ENCODE peak calls at places on chromosome 12, in nine cellular contexts. W, H, U, X, D, R, N, E and M are unnamed samples. For H3K4me1 and H3K9me3, the result is how much of the 10 kb centered on the place peaks cover.

GRCh38 chr12:98743362-98743953 is 98.4 kb downstream of the APAF1 start:
- DNase-seq in U (no peak), E (no peak), N (no peak), W (no peak), D (no peak), R (no peak), X (peak), H (no peak), M (no peak)

GRCh38 chr12:109804820-109805761 is 28.1 kb downstream of the TRPV4 start:
- DNase-seq in W (peak), X (peak), D (peak), N (peak), E (peak), R (peak), H (peak), U (peak), M (peak)

GRCh38 chr12:42382013-42382696 is 56.2 kb downstream of the PPHLN1 start:
- DNase-seq in R (no peak), E (peak), H (no peak), W (no peak), X (peak), U (no peak), D (no peak), N (peak), M (no peak)

GRCh38 chr12:74980510-74980909 is 229.1 kb downstream of the KCNC2 start:
- DNase-seq in D (no peak), R (no peak), E (no peak), X (no peak), N (peak), U (no peak), H (no peak), W (no peak), M (no peak)

GRCh38 chr12:31590730-31591307 is at the start of gene DENND5B:
- DNase-seq in R (peak), H (peak), U (peak), E (peak), X (peak), D (peak), W (peak), N (peak), M (peak)

GRCh38 chr12:116959845-116960514 is 49.2 kb downstream of the FBXW8 start:
- DNase-seq in N (no peak), U (no peak), H (no peak), X (no peak), W (no peak), R (no peak), D (no peak), E (no peak), M (no peak)

GRCh38 chr12:44015333-44015941 is 179.6 kb downstream of the TMEM117 start:
- DNase-seq in X (peak), H (no peak), U (no peak), D (no peak), E (peak), R (no peak), N (peak), W (no peak), M (no peak)

GRCh38 chr12:1716215-1716862 is 25.5 kb downstream of the ADIPOR2 start:
- DNase-seq in U (no peak), E (no peak), R (no peak), W (no peak), H (no peak), D (no peak), X (peak), N (peak), M (no peak)

GRCh38 chr12:39638840-39639239 is 19.2 kb upstream of the ABCD2 start:
- DNase-seq in U (no peak), D (no peak), W (no peak), H (no peak), N (no peak), X (no peak), E (no peak), R (no peak), M (no peak)

GRCh38 chr12:98758331-98758730 is 113.2 kb downstream of the APAF1 start:
- DNase-seq in R (peak), X (peak), W (peak), E (peak), N (no peak), U (no peak), D (peak), H (peak), M (no peak)

GRCh38 chr12:20314325-20314724 is 54.0 kb upstream of the PDE3A start:
- DNase-seq in E (peak), N (peak), R (no peak), X (peak), D (no peak), U (no peak), H (no peak), W (no peak), M (no peak)

GRCh38 chr12:95709152-95709551 is 81.4 kb downstream of the NTN4 start:
- DNase-seq in R (no peak), X (no peak), H (no peak), W (no peak), N (no peak), D (no peak), U (no peak), E (no peak), M (no peak)

GRCh38 chr12:94863286-94863685 is 140.2 kb downstream of the NDUFA12 start:
- DNase-seq in H (no peak), E (peak), D (no peak), X (no peak), R (no peak), U (no peak), N (no peak), W (no peak), M (no peak)

GRCh38 chr12:50916292-50916691 is 36.1 kb upstream of the HIGD1C start:
- DNase-seq in N (no peak), U (no peak), H (no peak), X (no peak), D (no peak), E (no peak), R (no peak), W (no peak), M (no peak)

GRCh38 chr12:63826002-63826585 is 18.4 kb upstream of the SRGAP1 start:
- DNase-seq in H (no peak), W (peak), X (peak), N (peak), D (no peak), E (peak), R (no peak), U (no peak), M (no peak)

GRCh38 chr12:63978519-63978918 is 134.0 kb downstream of the SRGAP1 start:
- DNase-seq in E (peak), W (no peak), U (no peak), N (peak), D (no peak), R (no peak), X (peak), H (no peak), M (no peak)

GRCh38 chr12:104600790-104601739 is 144.3 kb downstream of the CHST11 start:
- DNase-seq in H (no peak), E (peak), U (no peak), D (no peak), R (no peak), W (no peak), N (peak), X (no peak), M (no peak)

GRCh38 chr12:108090107-108090899 is 38.8 kb upstream of the WSCD2 start:
- DNase-seq in D (no peak), E (no peak), N (no peak), R (no peak), X (no peak), U (no peak), W (no peak), H (no peak), M (no peak)

GRCh38 chr12:105267711-105268110 is 31.7 kb upstream of the APPL2 start:
- DNase-seq in E (no peak), X (peak), H (no peak), U (no peak), W (no peak), R (no peak), N (peak), D (no peak), M (no peak)

GRCh38 chr12:108035372-108035771 is 93.7 kb upstream of the WSCD2 start:
- DNase-seq in N (no peak), R (no peak), H (no peak), D (no peak), E (no peak), W (no peak), X (no peak), U (no peak), M (no peak)

GRCh38 chr12:116571089-116571488 is 11.9 kb downstream of the MAP1LC3B2 start:
- DNase-seq in H (no peak), W (no peak), D (no peak), X (no peak), R (no peak), U (no peak), N (no peak), E (no peak), M (no peak)

DNA sequence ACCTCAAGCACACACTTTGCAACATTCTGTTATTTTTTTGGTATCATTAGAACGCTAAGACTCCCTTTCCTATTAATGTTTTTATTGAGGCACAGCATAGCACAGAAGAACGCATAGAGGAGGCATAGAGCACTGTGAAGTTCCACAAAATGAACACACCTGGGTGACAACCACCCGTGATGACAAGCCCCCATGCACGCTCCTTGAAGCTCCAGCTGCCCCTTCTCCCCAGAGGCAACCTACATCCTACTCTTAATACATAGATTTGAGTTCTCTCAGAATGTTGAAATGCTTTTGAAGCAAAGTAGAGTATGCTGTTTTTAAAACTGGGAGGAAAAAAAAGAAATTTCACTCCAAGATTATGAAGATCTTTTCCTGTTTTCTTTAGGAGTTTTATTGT is 55.5 kb downstream of the DYRK2 start:
- DNase-seq in W (no peak), D (no peak), U (no peak), H (no peak), X (no peak), N (no peak), R (no peak), E (no peak), M (no peak)
- H3K4me1 ChIP-seq in W (under half), D (under half), U (under half), H (under half), X (under half), N (under half), R (under half), E (under half), M (under half)

GRCh38 chr12:128629979-128630378 is 193.8 kb downstream of the SLC15A4 start:
- DNase-seq in X (no peak), N (no peak), W (no peak), U (no peak), D (no peak), E (no peak), R (no peak), H (no peak), M (no peak)
- H3K9me3 ChIP-seq in X (under half), N (under half), W (under half), U (under half), D (under half), E (under half), R (under half), H (under half), M (under half)

DNA sequence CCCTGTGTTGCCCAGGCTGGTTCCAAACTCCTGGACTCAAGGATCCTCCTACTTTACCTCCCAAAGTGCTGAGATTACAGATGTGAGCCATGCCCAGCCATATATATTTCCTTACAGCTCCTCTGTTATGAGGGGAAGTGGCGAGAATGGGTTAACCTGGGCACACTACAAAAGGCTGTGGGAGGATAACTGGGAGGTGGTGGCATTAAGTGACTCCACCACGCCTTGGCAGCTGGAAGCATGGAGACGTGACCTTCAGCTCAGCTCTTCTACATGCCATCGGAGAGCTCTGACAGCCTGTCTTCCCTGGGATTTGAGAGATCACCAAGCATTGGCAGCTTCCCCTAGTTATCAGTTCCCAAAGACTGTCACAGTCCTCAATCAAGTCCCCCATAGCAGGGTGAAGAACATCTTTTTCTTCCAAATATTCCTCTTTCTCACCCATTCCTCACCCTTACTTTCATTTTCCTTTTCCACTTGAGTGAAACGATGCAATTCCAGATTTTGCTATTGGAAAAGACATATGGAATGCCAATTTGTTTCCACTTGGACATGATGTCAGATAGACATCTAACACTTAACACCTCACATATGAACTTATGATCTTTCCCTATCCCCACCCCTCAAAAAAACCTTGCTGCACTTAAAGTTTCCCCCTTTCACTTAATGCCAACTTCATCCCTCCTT is 48.5 kb downstream of the PHLDA1 start:
- DNase-seq in E (no peak), R (no peak), D (no peak), H (no peak), W (no peak), N (peak), X (no peak), U (no peak), M (no peak)
- H3K4me3 ChIP-seq in E (no peak), R (peak), D (no peak), H (peak), W (peak), N (peak), X (peak), U (no peak), M (peak)

GRCh38 chr12:132246997-132247717 is 82.2 kb downstream of the GALNT9 start:
- DNase-seq in H (no peak), E (no peak), D (no peak), W (no peak), R (peak), N (no peak), U (no peak), X (no peak), M (peak)

GRCh38 chr12:132244724-132245295 is 84.6 kb downstream of the GALNT9 start:
- DNase-seq in N (no peak), W (no peak), E (no peak), D (no peak), R (peak), X (no peak), U (peak), H (no peak), M (peak)

GRCh38 chr12:132245521-132246101 is 83.8 kb downstream of the GALNT9 start:
- DNase-seq in E (no peak), D (no peak), W (no peak), X (no peak), N (no peak), U (no peak), H (no peak), R (peak), M (peak)

GRCh38 chr12:132239796-132240668 is 89.4 kb downstream of the GALNT9 start:
- DNase-seq in E (no peak), D (no peak), N (no peak), H (no peak), U (peak), X (no peak), R (peak), W (no peak), M (peak)

GRCh38 chr12:132243596-132244289 is 85.6 kb downstream of the GALNT9 start:
- DNase-seq in D (no peak), H (no peak), W (no peak), N (no peak), R (peak), E (no peak), U (peak), X (no peak), M (peak)
- H3K4me1 ChIP-seq in D (under half), H (under half), W (under half), N (under half), R (under half), E (under half), U (under half), X (under half), M (under half)